ENCODE peak calls at places on chromosome 7, in six cellular contexts. Q, U, I, H, E and O are unnamed samples. For H3K4me1 and H3K9me3, the result is how much of the 10 kb centered on the place peaks cover.

GRCh38 chr7:28536259-28536658 is 123.9 kb downstream of the CREB5 start:
- DNase-seq in H (no peak), Q (no peak), E (no peak), U (no peak), I (peak), O (no peak)

GRCh38 chr7:98628418-98628817 is 11.3 kb downstream of the NPTX2 start:
- DNase-seq in E (no peak), I (no peak), Q (no peak), H (no peak), U (no peak), O (no peak)

GRCh38 chr7:142476077-142476476 is 218.2 kb upstream of the PRSS58 start:
- DNase-seq in I (no peak), U (no peak), Q (no peak), H (no peak), E (no peak), O (no peak)

GRCh38 chr7:70997275-70997674 is 134.7 kb upstream of the GALNT17 start:
- DNase-seq in H (no peak), U (no peak), Q (no peak), E (no peak), I (no peak), O (no peak)

GRCh38 chr7:117808273-117808868 is 64.9 kb downstream of the CTTNBP2 start:
- DNase-seq in H (no peak), Q (no peak), U (no peak), E (no peak), I (no peak), O (no peak)

GRCh38 chr7:95577137-95577536 is 19.2 kb downstream of the PDK4 start:
- DNase-seq in U (no peak), E (no peak), H (no peak), Q (no peak), I (no peak), O (no peak)

GRCh38 chr7:146119016-146119415 is 2.4 kb downstream of the CNTNAP2 start:
- DNase-seq in H (no peak), E (no peak), I (no peak), U (no peak), Q (no peak), O (no peak)

GRCh38 chr7:30556854-30557644 is 37.6 kb upstream of the GARS1 start:
- DNase-seq in Q (no peak), E (no peak), H (no peak), I (no peak), U (no peak), O (no peak)

GRCh38 chr7:44134943-44135628 is 6.0 kb downstream of the MYL7 start:
- DNase-seq in Q (no peak), I (no peak), E (no peak), H (peak), U (no peak), O (no peak)

GRCh38 chr7:84251183-84251845 is 56.7 kb upstream of the SEMA3A start:
- DNase-seq in E (no peak), H (no peak), Q (no peak), U (no peak), I (no peak), O (no peak)

GRCh38 chr7:32250494-32251260 is 180.5 kb upstream of the PDE1C start:
- DNase-seq in E (no peak), H (no peak), I (no peak), Q (no peak), U (no peak), O (no peak)

GRCh38 chr7:100670074-100670473 is 3.5 kb upstream of the GNB2 start:
- DNase-seq in Q (no peak), H (no peak), I (no peak), E (no peak), U (no peak), O (no peak)

GRCh38 chr7:55237156-55237721 is 127.9 kb upstream of the LANCL2 start:
- DNase-seq in Q (no peak), E (no peak), U (no peak), H (no peak), I (no peak), O (no peak)

GRCh38 chr7:137661634-137662033 is 185.1 kb downstream of the DGKI start:
- DNase-seq in H (no peak), I (no peak), Q (no peak), E (no peak), U (no peak), O (no peak)

GRCh38 chr7:129281163-129281562 is 56.3 kb downstream of the AHCYL2 start:
- DNase-seq in E (no peak), Q (no peak), I (no peak), U (no peak), H (no peak), O (no peak)

GRCh38 chr7:26608402-26608801 is 256.0 kb downstream of the SKAP2 start:
- DNase-seq in H (no peak), U (no peak), E (no peak), Q (no peak), I (no peak), O (no peak)

GRCh38 chr7:30771859-30772429 is 727 bp downstream of the MINDY4 start:
- DNase-seq in I (no peak), E (no peak), H (no peak), U (no peak), Q (peak), O (no peak)

GRCh38 chr7:30472771-30473392 is 5.7 kb downstream of the NOD1 start:
- DNase-seq in I (no peak), Q (no peak), E (no peak), H (no peak), U (no peak), O (no peak)

GRCh38 chr7:151793531-151793935 is 83.4 kb downstream of the PRKAG2 start:
- DNase-seq in U (peak), Q (no peak), H (peak), I (no peak), E (peak), O (peak)

GRCh38 chr7:47247132-47247531 is 334.8 kb downstream of the TNS3 start:
- DNase-seq in Q (no peak), I (no peak), U (no peak), E (no peak), H (no peak), O (no peak)

GRCh38 chr7:48427671-48428070 is 256.4 kb downstream of the ABCA13 start:
- DNase-seq in I (no peak), U (no peak), Q (no peak), H (no peak), E (no peak), O (no peak)

GRCh38 chr7:140570120-140570519 is 70.5 kb downstream of the DENND2A start:
- DNase-seq in E (no peak), U (no peak), H (no peak), I (peak), Q (no peak), O (no peak)

GRCh38 chr7:130899638-130900401 is 165.8 kb upstream of the KLF14 start:
- DNase-seq in H (no peak), Q (peak), U (peak), I (no peak), E (no peak), O (no peak)

GRCh38 chr7:5559586-5559985 is 136.0 kb upstream of the TNRC18 start:
- DNase-seq in U (peak), Q (no peak), E (no peak), H (no peak), I (peak), O (no peak)
- H3K4me1 ChIP-seq in U (under half), Q (under half), E (under half), H (under half), I (under half), O (under half)

GRCh38 chr7:63045575-63045974 is 953.1 kb upstream of the ZNF722 start:
- DNase-seq in H (no peak), Q (no peak), I (no peak), U (no peak), E (no peak), O (no peak)
- H3K9me3 ChIP-seq in H (under half), Q (under half), I (under half), U (half or more), E (under half), O (under half)

DNA sequence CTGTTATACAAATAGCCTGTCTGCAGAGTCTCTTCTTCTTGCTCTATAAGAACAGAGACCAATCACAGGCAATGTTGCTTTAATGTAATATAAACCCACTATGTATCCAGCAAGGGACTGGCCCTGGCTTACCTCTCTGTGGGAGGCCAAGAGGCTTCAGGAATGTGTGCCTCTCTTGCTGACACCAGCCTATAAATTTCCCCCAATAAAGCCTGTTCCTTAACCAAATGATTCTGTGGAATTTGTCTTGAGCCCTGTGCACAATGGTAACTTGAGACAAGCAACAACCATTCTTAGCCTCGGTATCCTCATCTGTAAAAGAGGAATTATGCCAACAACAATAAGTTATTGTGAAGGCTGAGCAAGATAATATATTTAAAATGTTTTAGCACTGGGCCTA is 563.7 kb downstream of the GRM8 start:
- DNase-seq in Q (no peak), H (no peak), I (no peak), E (no peak), U (no peak), O (no peak)
- H3K4me3 ChIP-seq in Q (no peak), H (no peak), I (no peak), E (no peak), U (no peak), O (no peak)

GRCh38 chr7:169165-169853 is 23.1 kb upstream of the FAM20C start:
- DNase-seq in E (peak), Q (peak), H (peak), U (no peak), I (peak), O (peak)
- H3K4me1 ChIP-seq in E (under half), Q (under half), H (under half), U (under half), I (under half), O (under half)

GRCh38 chr7:9082203-9082602 is 648.8 kb downstream of the NXPH1 start:
- DNase-seq in E (no peak), Q (no peak), I (no peak), U (no peak), H (no peak), O (no peak)
- H3K9me3 ChIP-seq in E (under half), Q (under half), I (under half), U (under half), H (under half), O (under half)

DNA sequence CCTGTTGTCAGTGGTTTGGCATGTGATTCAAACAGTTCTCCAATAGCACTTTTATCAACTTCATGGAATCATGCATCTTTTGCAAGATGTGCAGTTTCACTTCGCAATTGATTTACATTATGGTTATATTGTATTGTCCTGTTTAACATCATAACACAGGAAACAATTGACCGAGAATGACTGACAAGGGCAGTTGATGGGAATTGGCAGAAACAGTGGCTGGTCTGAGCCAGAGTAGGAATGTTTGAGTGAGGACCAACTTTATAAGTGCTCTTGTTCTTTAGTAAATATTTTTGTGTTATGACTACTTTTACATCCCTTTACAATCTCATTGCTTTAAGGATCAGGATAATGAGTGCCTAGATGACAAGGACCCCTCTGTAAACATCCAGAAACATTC is 2.2 kb downstream of the KLHL7 start:
- DNase-seq in U (no peak), E (no peak), H (no peak), I (no peak), Q (no peak), O (no peak)
- H3K4me3 ChIP-seq in U (no peak), E (no peak), H (peak), I (no peak), Q (no peak), O (no peak)

DNA sequence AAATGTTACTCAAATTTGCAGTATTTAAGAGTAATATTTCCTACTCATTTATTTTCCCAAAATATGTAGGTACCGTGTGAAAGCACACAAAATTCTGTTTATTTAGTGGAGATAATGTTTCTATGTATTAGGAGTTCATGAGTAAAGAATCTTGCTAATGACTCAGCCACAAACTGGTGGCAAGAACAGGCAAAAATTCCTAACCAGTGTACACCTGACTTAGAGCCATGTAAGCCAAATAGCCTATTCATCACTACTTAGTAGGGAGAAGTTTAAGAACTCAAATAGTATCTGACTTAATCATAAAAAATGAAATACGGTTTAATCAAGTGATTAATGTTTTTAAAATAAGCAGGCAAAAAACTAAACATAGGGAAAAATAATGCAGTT is 169.0 kb downstream of the SRPK2 start:
- DNase-seq in Q (no peak), I (no peak), H (no peak), U (no peak), E (no peak), O (no peak)
- H3K4me1 ChIP-seq in Q (under half), I (under half), H (under half), U (under half), E (under half), O (under half)